ENCODE peak calls at places on chromosomes 2 and 18, in eight cellular contexts. One of them, this sample, is unnamed.

GRCh38 chr2:110780461-110780860 is 48.1 kb downstream of the ACOXL start:
- DNase-seq in mesothelial cell of epicardium: no peak
- DNase-seq in HL-60: no peak
- DNase-seq in M059J: no peak
- DNase-seq in activated CD4-positive, alpha-beta T cell treated with anti-CD3 and anti-CD28 coated beads for 4 hours: no peak
- DNase-seq in NCI-H526: no peak
- DNase-seq in Daoy: no peak
- DNase-seq in DMS153: no peak
- DNase-seq in this sample: no peak

GRCh38 chr2:110770696-110771425 is 38.5 kb downstream of the ACOXL start:
- DNase-seq in mesothelial cell of epicardium: no peak
- DNase-seq in HL-60: no peak
- DNase-seq in M059J: peak; percentile 43
- DNase-seq in activated CD4-positive, alpha-beta T cell treated with anti-CD3 and anti-CD28 coated beads for 4 hours: no peak
- DNase-seq in NCI-H526: no peak
- DNase-seq in Daoy: peak; percentile 79
- DNase-seq in DMS153: peak; percentile 55
- DNase-seq in this sample: no peak

GRCh38 chr2:126527836-126528490 is 128.0 kb upstream of the GYPC start:
- DNase-seq in mesothelial cell of epicardium: no peak
- DNase-seq in HL-60: peak; percentile 6
- DNase-seq in M059J: peak; percentile 36
- DNase-seq in activated CD4-positive, alpha-beta T cell treated with anti-CD3 and anti-CD28 coated beads for 4 hours: peak; percentile 70
- DNase-seq in NCI-H526: peak; percentile 28
- DNase-seq in Daoy: peak; percentile 9
- DNase-seq in DMS153: peak; percentile 7
- DNase-seq in this sample: peak; percentile 64

GRCh38 chr2:211436182-211436581 is 879.8 kb downstream of the CPS1 start:
- DNase-seq in mesothelial cell of epicardium: no peak
- DNase-seq in HL-60: no peak
- DNase-seq in M059J: no peak
- DNase-seq in activated CD4-positive, alpha-beta T cell treated with anti-CD3 and anti-CD28 coated beads for 4 hours: no peak
- DNase-seq in NCI-H526: no peak
- DNase-seq in Daoy: no peak
- DNase-seq in DMS153: no peak
- DNase-seq in this sample: no peak

GRCh38 chr2:206423147-206423546 is 20.2 kb upstream of the ADAM23 start:
- DNase-seq in mesothelial cell of epicardium: no peak
- DNase-seq in HL-60: no peak
- DNase-seq in M059J: peak; percentile 32
- DNase-seq in activated CD4-positive, alpha-beta T cell treated with anti-CD3 and anti-CD28 coated beads for 4 hours: no peak
- DNase-seq in NCI-H526: no peak
- DNase-seq in Daoy: peak; percentile 70
- DNase-seq in DMS153: peak; percentile 39
- DNase-seq in this sample: no peak

GRCh38 chr2:156190532-156190931 is 142.0 kb downstream of the NR4A2 start:
- DNase-seq in mesothelial cell of epicardium: no peak
- DNase-seq in HL-60: no peak
- DNase-seq in M059J: no peak
- DNase-seq in activated CD4-positive, alpha-beta T cell treated with anti-CD3 and anti-CD28 coated beads for 4 hours: no peak
- DNase-seq in NCI-H526: no peak
- DNase-seq in Daoy: no peak
- DNase-seq in DMS153: peak; percentile 52
- DNase-seq in this sample: no peak

GRCh38 chr18:657311-657997 is at the start of gene TYMS:
- DNase-seq in mesothelial cell of epicardium: peak; percentile 33
- DNase-seq in HL-60: peak; percentile 59
- DNase-seq in M059J: peak; percentile 76
- DNase-seq in activated CD4-positive, alpha-beta T cell treated with anti-CD3 and anti-CD28 coated beads for 4 hours: peak; percentile 13
- DNase-seq in NCI-H526: peak; percentile 55
- DNase-seq in Daoy: peak; percentile 76
- DNase-seq in DMS153: peak; percentile 47
- DNase-seq in this sample: peak; percentile 80

GRCh38 chr2:134905168-134905567 is 13.5 kb upstream of the CCNT2 start:
- DNase-seq in mesothelial cell of epicardium: no peak
- DNase-seq in HL-60: no peak
- DNase-seq in M059J: no peak
- DNase-seq in activated CD4-positive, alpha-beta T cell treated with anti-CD3 and anti-CD28 coated beads for 4 hours: no peak
- DNase-seq in NCI-H526: no peak
- DNase-seq in Daoy: no peak
- DNase-seq in DMS153: no peak
- DNase-seq in this sample: no peak

GRCh38 chr2:159592446-159592845 is 23.9 kb downstream of the BAZ2B start:
- DNase-seq in mesothelial cell of epicardium: no peak
- DNase-seq in HL-60: no peak
- DNase-seq in M059J: no peak
- DNase-seq in activated CD4-positive, alpha-beta T cell treated with anti-CD3 and anti-CD28 coated beads for 4 hours: no peak
- DNase-seq in NCI-H526: no peak
- DNase-seq in Daoy: no peak
- DNase-seq in DMS153: no peak
- DNase-seq in this sample: no peak

GRCh38 chr2:148582679-148583511 is 61.7 kb upstream of the EPC2 start:
- DNase-seq in mesothelial cell of epicardium: no peak
- DNase-seq in HL-60: no peak
- DNase-seq in M059J: peak; percentile 55
- DNase-seq in activated CD4-positive, alpha-beta T cell treated with anti-CD3 and anti-CD28 coated beads for 4 hours: no peak
- DNase-seq in NCI-H526: no peak
- DNase-seq in Daoy: peak; percentile 8
- DNase-seq in DMS153: no peak
- DNase-seq in this sample: no peak

GRCh38 chr18:73947180-73947989 is 200.2 kb downstream of the FBXO15 start:
- DNase-seq in mesothelial cell of epicardium: no peak
- DNase-seq in HL-60: no peak
- DNase-seq in M059J: no peak
- DNase-seq in activated CD4-positive, alpha-beta T cell treated with anti-CD3 and anti-CD28 coated beads for 4 hours: no peak
- DNase-seq in NCI-H526: no peak
- DNase-seq in Daoy: no peak
- DNase-seq in DMS153: peak; percentile 12
- DNase-seq in this sample: no peak

This sample was measured in GDM1.